ENCODE peak calls at places on chromosomes 7 and 10, in nine cellular contexts. F is HT1080; X is A172; R is stimulated activated CD8-positive, alpha-beta memory T cell treated with anti-CD3 and anti-CD28 coated beads, Interleukin-2, amount 100 ng/mL, for 1 hour; G is stimulated activated CD4-positive, alpha-beta T cell treated with anti-CD3 and anti-CD28 coated beads, TNF-alpha, amount 100 ng/mL, for 24 hours; L is H54; P is mesenteric fat pad; Q is HT-29; I is activated CD4-positive, CD25-positive, alpha-beta regulatory T cell. J is an unnamed sample.

GRCh38 chr10:18097524-18097923 is 42.7 kb upstream of the CACNB2 start:
- DNase-seq in I (no peak), Q (no peak), P (no peak), G (no peak), L (no peak), X (peak), F (peak), R (no peak), J (no peak)

GRCh38 chr7:116610210-116610609 is 61.8 kb upstream of the MET start:
- DNase-seq in F (peak), P (no peak), X (peak), R (no peak), L (no peak), G (no peak), Q (no peak), I (no peak), J (no peak)

GRCh38 chr7:22343071-22343470 is 13.9 kb downstream of the RAPGEF5 start:
- DNase-seq in F (no peak), Q (no peak), X (no peak), L (no peak), I (no peak), P (no peak), G (no peak), R (no peak), J (no peak)

GRCh38 chr7:85483205-85483604 is 296.3 kb upstream of the SEMA3D start:
- DNase-seq in L (no peak), Q (no peak), R (no peak), I (no peak), G (no peak), P (no peak), F (no peak), X (no peak), J (no peak)

GRCh38 chr7:94972296-94972695 is 64.9 kb downstream of the PPP1R9A start:
- DNase-seq in G (no peak), I (no peak), P (no peak), L (no peak), X (peak), F (peak), Q (no peak), R (no peak), J (no peak)

GRCh38 chr7:105578496-105578895 is 2.8 kb downstream of the EFCAB10 start:
- DNase-seq in X (no peak), I (no peak), Q (no peak), L (no peak), P (no peak), G (no peak), F (no peak), R (no peak), J (no peak)

GRCh38 chr7:131249483-131249882 is 78.2 kb upstream of the MKLN1 start:
- DNase-seq in Q (no peak), P (no peak), R (no peak), I (no peak), X (no peak), L (no peak), G (no peak), F (no peak), J (no peak)

GRCh38 chr10:94424714-94425337 is 22.5 kb downstream of the TBC1D12 start:
- DNase-seq in F (no peak), X (no peak), P (no peak), I (no peak), R (no peak), G (no peak), L (no peak), Q (no peak), J (no peak)

GRCh38 chr7:5492249-5493020 is 68.8 kb upstream of the TNRC18 start:
- DNase-seq in G (no peak), F (no peak), Q (no peak), X (no peak), R (no peak), I (no peak), L (no peak), P (no peak), J (no peak)

GRCh38 chr7:134720091-134720935 is 59.1 kb upstream of the CALD1 start:
- DNase-seq in I (no peak), P (no peak), G (no peak), X (no peak), R (no peak), L (no peak), F (peak), Q (no peak), J (no peak)

GRCh38 chr7:43758861-43759683 is 592 bp downstream of the BLVRA start:
- DNase-seq in X (no peak), F (peak), Q (no peak), I (peak), L (peak), P (no peak), R (peak), G (peak), J (no peak)

GRCh38 chr7:22884911-22885823 is 62.5 kb upstream of the TOMM7 start:
- DNase-seq in F (peak), I (no peak), G (no peak), Q (no peak), X (no peak), R (no peak), L (no peak), P (no peak), J (no peak)

GRCh38 chr7:30093351-30094019 is 41.3 kb upstream of the MTURN start:
- DNase-seq in L (no peak), Q (no peak), X (no peak), F (no peak), G (no peak), P (no peak), R (no peak), I (no peak), J (no peak)

GRCh38 chr10:67045404-67045803 is 119.6 kb downstream of the LRRTM3 start:
- DNase-seq in F (no peak), G (no peak), P (no peak), X (no peak), I (no peak), Q (no peak), R (no peak), L (no peak), J (no peak)

GRCh38 chr7:55964802-55965470 is 551 bp downstream of the NIPSNAP2 start:
- DNase-seq in X (peak), Q (peak), P (peak), G (peak), F (peak), I (no peak), L (no peak), R (peak), J (peak)

GRCh38 chr7:100682228-100682741 is 8.7 kb downstream of the GNB2 start:
- DNase-seq in R (no peak), X (peak), I (no peak), F (no peak), L (peak), P (no peak), Q (no peak), G (no peak), J (no peak)

GRCh38 chr7:107505997-107506682 is 36.3 kb downstream of the GPR22 start:
- DNase-seq in P (no peak), Q (peak), F (peak), X (no peak), I (no peak), G (no peak), R (no peak), L (no peak), J (no peak)

GRCh38 chr10:114684085-114684821 is 26.2 kb upstream of the ABLIM1 start:
- DNase-seq in F (peak), P (no peak), X (no peak), Q (peak), I (no peak), R (no peak), G (no peak), L (no peak), J (peak)

GRCh38 chr10:78115135-78115853 is 81.6 kb downstream of the RPS24 start:
- DNase-seq in G (no peak), I (no peak), F (no peak), L (no peak), X (no peak), Q (no peak), P (no peak), R (no peak), J (no peak)

GRCh38 chr7:146388928-146389327 is 272.3 kb downstream of the CNTNAP2 start:
- DNase-seq in I (no peak), Q (no peak), R (no peak), F (no peak), G (no peak), L (no peak), X (no peak), P (no peak), J (no peak)

GRCh38 chr10:113788604-113789083 is 37.2 kb downstream of the PLEKHS1 start:
- DNase-seq in L (peak), X (peak), G (no peak), Q (peak), F (peak), I (no peak), P (no peak), R (no peak), J (no peak)

GRCh38 chr10:23344251-23344841 is at the start of gene C10orf67:
- DNase-seq in R (no peak), X (no peak), P (no peak), G (peak), Q (no peak), F (peak), I (no peak), L (no peak), J (peak)

GRCh38 chr7:17679427-17679826 is 260.9 kb downstream of the SNX13 start:
- DNase-seq in I (no peak), P (no peak), G (no peak), R (no peak), X (peak), F (no peak), Q (no peak), L (no peak), J (no peak)

GRCh38 chr7:14123923-14124322 is 134.5 kb upstream of the ETV1 start:
- DNase-seq in I (no peak), R (no peak), F (no peak), X (no peak), L (no peak), G (no peak), P (no peak), Q (no peak), J (no peak)

GRCh38 chr10:78263521-78263988 is 229.9 kb downstream of the RPS24 start:
- DNase-seq in I (no peak), X (peak), R (no peak), F (peak), L (peak), G (no peak), P (no peak), Q (no peak), J (peak)

GRCh38 chr10:61063035-61063434 is 119.0 kb upstream of the RHOBTB1 start:
- DNase-seq in G (no peak), I (no peak), R (no peak), P (no peak), F (no peak), X (no peak), L (no peak), Q (no peak), J (peak)

GRCh38 chr7:158963780-158964222 is 107.4 kb downstream of the DYNC2I1 start:
- DNase-seq in I (no peak), P (no peak), L (no peak), R (no peak), F (no peak), Q (no peak), G (no peak), X (no peak), J (no peak)

GRCh38 chr10:75272896-75273295 is 37.1 kb upstream of the COMTD1 start:
- DNase-seq in R (no peak), P (no peak), Q (no peak), X (peak), G (no peak), I (no peak), F (no peak), L (no peak), J (no peak)

GRCh38 chr10:34580643-34581042 is 234.5 kb downstream of the PARD3 start:
- DNase-seq in R (no peak), X (peak), G (no peak), I (no peak), P (no peak), F (peak), Q (peak), L (peak), J (no peak)

GRCh38 chr7:51230723-51231122 is 85.9 kb downstream of the COBL start:
- DNase-seq in X (no peak), L (no peak), F (no peak), I (no peak), Q (no peak), R (no peak), P (peak), G (no peak), J (no peak)

GRCh38 chr10:97687785-97688781 is 1.0 kb upstream of the AVPI1 start:
- DNase-seq in P (no peak), Q (peak), L (no peak), X (peak), F (no peak), G (no peak), I (no peak), R (no peak), J (no peak)

GRCh38 chr10:50604049-50604640 is 19.6 kb downstream of the SGMS1 start:
- DNase-seq in I (no peak), X (no peak), G (no peak), F (peak), R (no peak), L (no peak), P (no peak), Q (no peak), J (no peak)